ENCODE peak calls at places on chromosomes 7 and 10, in four cellular contexts. One of them, this sample, is unnamed.
A peak's percentile ranks its signal among the peaks of the same experiment; 100 is the strongest.

GRCh38 chr7:76340617-76341131 is 18.1 kb downstream of the YWHAG start:
- DNase-seq in hypothalamus: no peak
- DNase-seq in HCEC 1CT: peak; percentile 39
- DNase-seq in transverse colon: no peak
- DNase-seq in this sample: peak; percentile 57

GRCh38 chr10:132114953-132115520 is 49.3 kb downstream of the JAKMIP3 start:
- DNase-seq in hypothalamus: no peak
- DNase-seq in transverse colon: no peak
- DNase-seq in HCEC 1CT: no peak
- DNase-seq in this sample: no peak

GRCh38 chr10:84762754-84763394 is 434.5 kb downstream of the CCSER2 start:
- DNase-seq in HCEC 1CT: no peak
- DNase-seq in transverse colon: no peak
- DNase-seq in hypothalamus: no peak
- DNase-seq in this sample: no peak

GRCh38 chr10:115624448-115624847 is 531.3 kb downstream of the ATRNL1 start:
- DNase-seq in hypothalamus: no peak
- DNase-seq in transverse colon: no peak
- DNase-seq in HCEC 1CT: peak; percentile 64
- DNase-seq in this sample: no peak

GRCh38 chr7:604038-604883 is 84.6 kb upstream of the PDGFA start:
- DNase-seq in hypothalamus: peak; percentile 54
- DNase-seq in transverse colon: peak; percentile 82
- DNase-seq in HCEC 1CT: no peak
- DNase-seq in this sample: peak; percentile 88

GRCh38 chr7:133807610-133808543 is 319.3 kb upstream of the LRGUK start:
- DNase-seq in hypothalamus: no peak
- DNase-seq in HCEC 1CT: no peak
- DNase-seq in transverse colon: no peak
- DNase-seq in this sample: no peak

GRCh38 chr10:87850742-87851205 is 12.6 kb downstream of the KLLN start:
- DNase-seq in hypothalamus: peak; percentile 29
- DNase-seq in transverse colon: peak; percentile 68
- DNase-seq in HCEC 1CT: peak; percentile 60
- DNase-seq in this sample: peak; percentile 68

GRCh38 chr10:6716521-6716920 is 136.4 kb upstream of the PRKCQ start:
- DNase-seq in transverse colon: no peak
- DNase-seq in HCEC 1CT: peak; percentile 50
- DNase-seq in hypothalamus: no peak
- DNase-seq in this sample: no peak

GRCh38 chr10:102775973-102776669 is 32.4 kb downstream of the WBP1L start:
- DNase-seq in hypothalamus: peak; percentile 75
- DNase-seq in transverse colon: peak; percentile 59
- DNase-seq in HCEC 1CT: peak; percentile 59
- DNase-seq in this sample: peak; percentile 92

GRCh38 chr7:25179325-25179724 is 49.0 kb downstream of the NPVF start:
- DNase-seq in hypothalamus: no peak
- DNase-seq in transverse colon: no peak
- DNase-seq in HCEC 1CT: no peak
- DNase-seq in this sample: no peak

GRCh38 chr10:79260803-79261740 is 86.2 kb upstream of the PPIF start:
- DNase-seq in transverse colon: no peak
- DNase-seq in HCEC 1CT: no peak
- DNase-seq in hypothalamus: peak; percentile 72
- DNase-seq in this sample: no peak

GRCh38 chr10:15188629-15189028 is 20.1 kb upstream of the NMT2 start:
- DNase-seq in transverse colon: no peak
- DNase-seq in HCEC 1CT: no peak
- DNase-seq in hypothalamus: no peak
- DNase-seq in this sample: no peak

GRCh38 chr10:113875212-113875611 is 20.8 kb downstream of the NHLRC2 start:
- DNase-seq in hypothalamus: no peak
- DNase-seq in transverse colon: no peak
- DNase-seq in HCEC 1CT: no peak
- DNase-seq in this sample: no peak

GRCh38 chr7:43650457-43651052 is 67.6 kb downstream of the STK17A start:
- DNase-seq in HCEC 1CT: peak; percentile 84
- DNase-seq in hypothalamus: no peak
- DNase-seq in transverse colon: no peak
- DNase-seq in this sample: no peak

GRCh38 chr7:142025896-142026295 is 30.2 kb downstream of the MGAM start:
- DNase-seq in HCEC 1CT: peak; percentile 30
- DNase-seq in hypothalamus: no peak
- DNase-seq in transverse colon: no peak
- DNase-seq in this sample: no peak

GRCh38 chr7:43522406-43523156 is 60.3 kb upstream of the STK17A start:
- DNase-seq in transverse colon: no peak
- DNase-seq in HCEC 1CT: no peak
- DNase-seq in hypothalamus: no peak
- DNase-seq in this sample: no peak

This sample was measured in tibial artery.